ENCODE peak calls at places on chromosomes 6 and 20, in four cellular contexts. One of them, this sample, is unnamed.

GRCh38 chr6:36657942-36658544 is 20.5 kb upstream of the CDKN1A start:
- DNase-seq in endodermal cell: no peak
- DNase-seq in progenitor cell of endocrine pancreas: no peak
- DNase-seq in omental fat pad: no peak
- DNase-seq in this sample: no peak

GRCh38 chr6:11431455-11431937 is 106.1 kb upstream of the TMEM170B start:
- DNase-seq in progenitor cell of endocrine pancreas: no peak
- DNase-seq in omental fat pad: no peak
- DNase-seq in endodermal cell: no peak
- DNase-seq in this sample: no peak

GRCh38 chr20:25199473-25200265 is 4.2 kb downstream of the ENTPD6 start:
- DNase-seq in progenitor cell of endocrine pancreas: no peak
- DNase-seq in omental fat pad: no peak
- DNase-seq in endodermal cell: no peak
- DNase-seq in this sample: no peak

GRCh38 chr6:125923371-125923877 is 33.1 kb upstream of the HINT3 start:
- DNase-seq in endodermal cell: no peak
- DNase-seq in omental fat pad: no peak
- DNase-seq in progenitor cell of endocrine pancreas: no peak
- DNase-seq in this sample: no peak

GRCh38 chr6:139863356-139863755 is 488.9 kb upstream of the CITED2 start:
- DNase-seq in omental fat pad: no peak
- DNase-seq in progenitor cell of endocrine pancreas: no peak
- DNase-seq in endodermal cell: no peak
- DNase-seq in this sample: no peak

GRCh38 chr6:108108374-108108773 is 33.8 kb upstream of the OSTM1 start:
- DNase-seq in endodermal cell: no peak
- DNase-seq in omental fat pad: no peak
- DNase-seq in progenitor cell of endocrine pancreas: no peak
- DNase-seq in this sample: no peak

GRCh38 chr20:59190509-59190908 is 26.9 kb downstream of the ZNF831 start:
- DNase-seq in progenitor cell of endocrine pancreas: no peak
- DNase-seq in omental fat pad: no peak
- DNase-seq in endodermal cell: peak; percentile 18
- DNase-seq in this sample: no peak

GRCh38 chr6:142570221-142570671 is 268.4 kb downstream of the ADGRG6 start:
- DNase-seq in progenitor cell of endocrine pancreas: no peak
- DNase-seq in omental fat pad: no peak
- DNase-seq in endodermal cell: no peak
- DNase-seq in this sample: no peak

GRCh38 chr20:63767456-63767855 is 27.9 kb downstream of the SLC2A4RG start:
- DNase-seq in progenitor cell of endocrine pancreas: no peak
- DNase-seq in endodermal cell: no peak
- DNase-seq in omental fat pad: no peak
- DNase-seq in this sample: no peak

GRCh38 chr20:16922834-16923233 is 174.7 kb downstream of the OTOR start:
- DNase-seq in progenitor cell of endocrine pancreas: no peak
- DNase-seq in omental fat pad: no peak
- DNase-seq in endodermal cell: no peak
- DNase-seq in this sample: no peak

GRCh38 chr6:11585426-11586016 is 48.0 kb downstream of the TMEM170B start:
- DNase-seq in progenitor cell of endocrine pancreas: no peak
- DNase-seq in endodermal cell: no peak
- DNase-seq in omental fat pad: no peak
- DNase-seq in this sample: peak; percentile 56

GRCh38 chr6:151289399-151290007 is 49.7 kb downstream of the AKAP12 start:
- DNase-seq in progenitor cell of endocrine pancreas: no peak
- DNase-seq in endodermal cell: no peak
- DNase-seq in omental fat pad: no peak
- DNase-seq in this sample: no peak

GRCh38 chr6:32153252-32153834 is 598 bp upstream of the PPT2 start:
- DNase-seq in omental fat pad: no peak
- DNase-seq in endodermal cell: peak; percentile 90
- DNase-seq in progenitor cell of endocrine pancreas: peak; percentile 21
- DNase-seq in this sample: no peak

GRCh38 chr6:7970616-7971015 is 60.0 kb upstream of the TXNDC5 start:
- DNase-seq in progenitor cell of endocrine pancreas: no peak
- DNase-seq in omental fat pad: no peak
- DNase-seq in endodermal cell: no peak
- DNase-seq in this sample: no peak

GRCh38 chr6:127115032-127115661 is 3.3 kb upstream of the RSPO3 start:
- DNase-seq in progenitor cell of endocrine pancreas: no peak
- DNase-seq in endodermal cell: no peak
- DNase-seq in omental fat pad: no peak
- DNase-seq in this sample: no peak

DNA sequence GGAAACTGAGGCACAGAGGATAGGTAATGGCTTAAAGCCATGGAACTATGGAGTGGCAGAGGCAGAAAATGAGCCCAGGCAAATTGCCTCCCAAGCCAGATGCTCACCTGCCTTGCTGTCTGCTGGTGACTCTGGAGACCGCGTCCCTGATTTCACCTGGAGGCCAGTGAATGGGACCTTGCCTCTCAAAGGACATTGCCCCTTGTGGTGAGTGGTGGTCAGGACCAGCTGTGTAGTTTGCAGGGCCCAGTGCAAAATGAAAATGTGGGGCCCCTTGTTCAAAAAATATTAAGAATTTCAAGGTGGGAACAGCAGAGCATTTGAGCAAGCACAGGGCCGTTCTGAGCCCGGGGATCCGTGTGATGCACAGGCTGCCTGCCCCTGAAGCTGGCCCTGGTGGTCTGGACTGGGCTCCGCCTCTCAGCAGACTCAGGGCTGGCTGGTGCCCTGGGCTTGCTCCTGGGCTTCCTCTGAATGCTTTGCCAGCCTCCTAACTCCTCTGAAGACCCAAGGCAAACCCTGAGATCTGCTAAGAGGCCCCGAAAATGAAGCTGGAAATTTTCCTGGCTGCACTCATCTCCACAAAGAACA is 19.8 kb upstream of the KCNG1 start:
- DNase-seq in endodermal cell: peak; percentile 87
- DNase-seq in omental fat pad: no peak
- DNase-seq in progenitor cell of endocrine pancreas: no peak
- DNase-seq in this sample: no peak
- TF ChIP-seq CTCF in endodermal cell: peak; percentile 86
- TF ChIP-seq CTCF in omental fat pad: no peak
- TF ChIP-seq CTCF in progenitor cell of endocrine pancreas: peak; percentile 57
- TF ChIP-seq CTCF in this sample: no peak

DNA sequence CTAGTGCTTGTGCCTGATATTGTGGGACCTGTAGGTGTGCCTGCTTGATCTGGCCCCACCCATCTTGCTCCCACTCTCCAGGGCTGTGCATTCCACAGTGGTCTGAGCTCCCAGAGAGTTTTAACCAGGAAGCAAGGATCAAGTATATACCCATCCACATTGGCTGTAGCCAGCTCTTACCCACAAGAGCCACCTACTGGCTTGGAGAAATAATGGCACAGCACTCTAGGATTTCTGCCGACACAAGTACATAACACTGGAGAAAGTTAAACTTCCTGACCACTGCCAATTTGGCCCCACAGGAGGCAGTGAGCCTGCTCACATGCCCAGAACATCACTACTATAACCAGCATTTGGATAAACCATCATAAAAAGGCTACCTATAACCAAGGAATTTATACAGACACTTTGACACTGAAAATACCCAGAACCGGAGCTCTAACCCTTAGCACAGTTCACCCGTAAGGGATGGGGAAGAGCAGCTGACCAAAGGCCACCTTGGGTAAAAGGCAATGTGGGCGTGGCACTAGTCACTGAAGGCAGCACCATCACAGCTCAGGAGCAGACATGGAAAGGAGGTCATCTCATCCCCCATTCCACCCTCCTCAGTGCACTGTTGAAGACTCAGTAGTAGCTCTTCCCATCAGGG is 440.4 kb downstream of the BTBD3 start:
- DNase-seq in progenitor cell of endocrine pancreas: no peak
- DNase-seq in endodermal cell: peak; percentile 65
- DNase-seq in omental fat pad: no peak
- DNase-seq in this sample: no peak
- TF ChIP-seq CTCF in progenitor cell of endocrine pancreas: peak; percentile 24
- TF ChIP-seq CTCF in endodermal cell: peak; percentile 75
- TF ChIP-seq CTCF in omental fat pad: no peak
- TF ChIP-seq CTCF in this sample: no peak

GRCh38 chr6:138772596-138773176 is 883 bp upstream of the CCDC28A start:
- DNase-seq in omental fat pad: no peak
- DNase-seq in endodermal cell: no peak
- DNase-seq in progenitor cell of endocrine pancreas: no peak
- DNase-seq in this sample: no peak

GRCh38 chr6:138769102-138769676 is 4.4 kb upstream of the CCDC28A start:
- DNase-seq in progenitor cell of endocrine pancreas: no peak
- DNase-seq in endodermal cell: no peak
- DNase-seq in omental fat pad: no peak
- DNase-seq in this sample: no peak

GRCh38 chr6:138774370-138774769 is 801 bp downstream of the CCDC28A start:
- DNase-seq in progenitor cell of endocrine pancreas: no peak
- DNase-seq in endodermal cell: no peak
- DNase-seq in omental fat pad: no peak
- DNase-seq in this sample: no peak

GRCh38 chr6:138776659-138777058 is 3.1 kb downstream of the CCDC28A start:
- DNase-seq in omental fat pad: no peak
- DNase-seq in progenitor cell of endocrine pancreas: no peak
- DNase-seq in endodermal cell: no peak
- DNase-seq in this sample: no peak

DNA sequence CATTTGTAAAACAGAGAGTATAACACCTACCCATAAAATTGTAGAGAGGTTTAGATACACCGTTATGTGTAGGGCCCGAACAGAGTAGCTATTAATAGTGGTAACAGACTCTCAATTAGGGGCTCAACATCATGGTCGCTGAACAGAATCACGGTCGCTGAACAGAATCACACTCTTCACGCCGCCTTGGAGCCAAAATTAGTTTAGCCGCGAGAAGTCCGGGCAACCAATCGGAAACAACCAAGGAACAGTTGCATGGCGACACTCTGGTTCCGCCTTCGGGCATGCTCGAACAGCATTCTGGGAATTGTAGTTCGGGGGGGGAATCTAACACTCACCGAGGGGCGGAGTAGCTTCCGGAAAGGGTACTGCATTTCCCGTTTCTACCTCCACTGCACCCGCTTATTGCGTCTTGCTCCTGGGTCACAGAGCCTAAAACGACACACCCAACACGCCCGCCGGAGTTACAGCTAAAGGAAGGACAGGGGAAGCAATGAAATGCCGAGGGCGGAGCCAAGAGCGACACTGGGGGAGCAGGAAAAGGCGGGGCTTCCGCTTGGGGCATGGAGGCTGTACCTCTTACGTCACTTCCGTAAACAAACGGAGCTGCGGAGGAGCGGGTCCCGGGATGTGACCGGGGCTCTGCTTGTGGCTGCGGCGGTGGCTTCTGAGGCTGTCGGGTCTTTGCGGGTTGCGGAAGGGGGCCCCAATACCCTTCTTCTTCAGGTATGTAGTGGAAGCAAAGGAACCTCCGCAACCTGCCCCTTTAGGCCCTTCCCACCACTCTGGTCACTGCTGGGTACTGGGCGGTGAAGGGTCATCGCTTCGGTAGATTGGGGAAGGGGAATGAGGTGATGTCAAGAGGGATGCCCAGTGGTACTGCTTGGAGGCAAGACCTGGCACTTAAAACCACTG is at the start of gene CCDC28A:
- DNase-seq in omental fat pad: peak; percentile 76
- DNase-seq in progenitor cell of endocrine pancreas: peak; percentile 80
- DNase-seq in endodermal cell: peak; percentile 97
- DNase-seq in this sample: peak; percentile 88
- TF ChIP-seq CTCF in omental fat pad: no peak
- TF ChIP-seq CTCF in progenitor cell of endocrine pancreas: no peak
- TF ChIP-seq CTCF in endodermal cell: no peak
- TF ChIP-seq CTCF in this sample: no peak

GRCh38 chr20:3180319-3180718 is 7.0 kb upstream of the LZTS3 start:
- DNase-seq in progenitor cell of endocrine pancreas: no peak
- DNase-seq in endodermal cell: no peak
- DNase-seq in omental fat pad: no peak
- DNase-seq in this sample: no peak
- TF ChIP-seq CTCF in progenitor cell of endocrine pancreas: no peak
- TF ChIP-seq CTCF in endodermal cell: no peak
- TF ChIP-seq CTCF in omental fat pad: no peak
- TF ChIP-seq CTCF in this sample: no peak

GRCh38 chr20:62231292-62231691 is 7.0 kb upstream of the OSBPL2 start:
- DNase-seq in progenitor cell of endocrine pancreas: no peak
- DNase-seq in omental fat pad: no peak
- DNase-seq in endodermal cell: no peak
- DNase-seq in this sample: no peak

GRCh38 chr20:62233684-62234083 is 4.6 kb upstream of the OSBPL2 start:
- DNase-seq in progenitor cell of endocrine pancreas: no peak
- DNase-seq in omental fat pad: no peak
- DNase-seq in endodermal cell: no peak
- DNase-seq in this sample: no peak

GRCh38 chr20:62232194-62232593 is 6.1 kb upstream of the OSBPL2 start:
- DNase-seq in progenitor cell of endocrine pancreas: no peak
- DNase-seq in omental fat pad: no peak
- DNase-seq in endodermal cell: no peak
- DNase-seq in this sample: no peak

GRCh38 chr20:62234346-62234745 is 4.0 kb upstream of the OSBPL2 start:
- DNase-seq in omental fat pad: no peak
- DNase-seq in progenitor cell of endocrine pancreas: no peak
- DNase-seq in endodermal cell: no peak
- DNase-seq in this sample: no peak

GRCh38 chr20:62232764-62233645 is 5.3 kb upstream of the OSBPL2 start:
- DNase-seq in progenitor cell of endocrine pancreas: no peak
- DNase-seq in endodermal cell: no peak
- DNase-seq in omental fat pad: no peak
- DNase-seq in this sample: no peak
- TF ChIP-seq CTCF in progenitor cell of endocrine pancreas: no peak
- TF ChIP-seq CTCF in endodermal cell: no peak
- TF ChIP-seq CTCF in omental fat pad: no peak
- TF ChIP-seq CTCF in this sample: no peak

GRCh38 chr6:13541496-13541895 is 32.9 kb upstream of the SIRT5 start:
- DNase-seq in endodermal cell: no peak
- DNase-seq in progenitor cell of endocrine pancreas: no peak
- DNase-seq in omental fat pad: no peak
- DNase-seq in this sample: no peak

GRCh38 chr6:13538600-13538999 is 35.8 kb upstream of the SIRT5 start:
- DNase-seq in omental fat pad: no peak
- DNase-seq in endodermal cell: no peak
- DNase-seq in progenitor cell of endocrine pancreas: no peak
- DNase-seq in this sample: no peak

GRCh38 chr6:13537527-13537897 is 36.9 kb upstream of the SIRT5 start:
- DNase-seq in progenitor cell of endocrine pancreas: no peak
- DNase-seq in endodermal cell: no peak
- DNase-seq in omental fat pad: no peak
- DNase-seq in this sample: no peak

GRCh38 chr6:13538084-13538483 is 36.3 kb upstream of the SIRT5 start:
- DNase-seq in endodermal cell: no peak
- DNase-seq in omental fat pad: no peak
- DNase-seq in progenitor cell of endocrine pancreas: no peak
- DNase-seq in this sample: peak; percentile 73

DNA sequence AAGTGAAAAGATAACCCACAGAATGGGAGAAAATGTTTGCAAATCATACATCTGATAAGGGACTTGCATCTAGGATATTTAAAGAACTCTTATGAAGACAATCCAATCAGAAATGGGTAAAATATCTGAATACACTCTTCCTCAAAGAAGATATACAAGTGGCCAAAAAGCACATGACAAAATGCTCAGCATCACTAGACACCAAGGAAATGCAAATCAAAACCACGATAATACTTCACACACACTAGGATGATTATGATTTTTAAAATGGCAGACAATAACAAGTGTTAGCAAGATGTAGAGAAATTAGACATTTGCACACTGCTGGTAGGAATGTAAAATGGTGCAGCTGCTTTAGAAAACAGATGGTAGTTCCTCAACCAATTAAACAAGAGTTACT is 34.8 kb upstream of the SIRT5 start:
- DNase-seq in progenitor cell of endocrine pancreas: no peak
- DNase-seq in endodermal cell: no peak
- DNase-seq in omental fat pad: no peak
- DNase-seq in this sample: no peak
- TF ChIP-seq CTCF in progenitor cell of endocrine pancreas: no peak
- TF ChIP-seq CTCF in endodermal cell: no peak
- TF ChIP-seq CTCF in omental fat pad: no peak
- TF ChIP-seq CTCF in this sample: no peak

GRCh38 chr6:1504465-1504864 is 105.2 kb upstream of the FOXC1 start:
- DNase-seq in endodermal cell: no peak
- DNase-seq in omental fat pad: no peak
- DNase-seq in progenitor cell of endocrine pancreas: no peak
- DNase-seq in this sample: no peak
- TF ChIP-seq CTCF in endodermal cell: no peak
- TF ChIP-seq CTCF in omental fat pad: no peak
- TF ChIP-seq CTCF in progenitor cell of endocrine pancreas: no peak
- TF ChIP-seq CTCF in this sample: no peak